ENCODE peak calls at places on chromosomes 7 and 10, in ten cellular contexts. One of them, this sample, is unnamed.

GRCh38 chr7:111920329-111920728 is 285.9 kb downstream of the DOCK4 start:
- DNase-seq in NCI-H774: no peak
- DNase-seq in T-helper 22 cell: no peak
- DNase-seq in Caki2: no peak
- DNase-seq in NCI-H1694: no peak
- DNase-seq in iris pigment epithelial cell: no peak
- DNase-seq in AML-193: no peak
- DNase-seq in neuronal stem cell: no peak
- DNase-seq in skeletal muscle cell: no peak
- DNase-seq in transverse colon: no peak
- DNase-seq in this sample: peak

GRCh38 chr10:6458814-6459213 is 121.3 kb downstream of the PRKCQ start:
- DNase-seq in NCI-H774: no peak
- DNase-seq in T-helper 22 cell: no peak
- DNase-seq in Caki2: no peak
- DNase-seq in NCI-H1694: no peak
- DNase-seq in iris pigment epithelial cell: no peak
- DNase-seq in AML-193: no peak
- DNase-seq in neuronal stem cell: no peak
- DNase-seq in skeletal muscle cell: no peak
- DNase-seq in transverse colon: no peak
- DNase-seq in this sample: no peak

GRCh38 chr7:126698446-126698845 is 554.3 kb downstream of the GRM8 start:
- DNase-seq in NCI-H774: no peak
- DNase-seq in T-helper 22 cell: no peak
- DNase-seq in Caki2: no peak
- DNase-seq in NCI-H1694: no peak
- DNase-seq in iris pigment epithelial cell: no peak
- DNase-seq in AML-193: no peak
- DNase-seq in neuronal stem cell: no peak
- DNase-seq in skeletal muscle cell: no peak
- DNase-seq in transverse colon: no peak
- DNase-seq in this sample: no peak

GRCh38 chr10:12579954-12580858 is 230.9 kb downstream of the CAMK1D start:
- DNase-seq in NCI-H774: peak
- DNase-seq in T-helper 22 cell: no peak
- DNase-seq in Caki2: peak
- DNase-seq in NCI-H1694: no peak
- DNase-seq in iris pigment epithelial cell: no peak
- DNase-seq in AML-193: no peak
- DNase-seq in neuronal stem cell: no peak
- DNase-seq in skeletal muscle cell: no peak
- DNase-seq in transverse colon: no peak
- DNase-seq in this sample: no peak

GRCh38 chr7:151897951-151898686 is 21.2 kb upstream of the PRKAG2 start:
- DNase-seq in NCI-H774: no peak
- DNase-seq in T-helper 22 cell: no peak
- DNase-seq in Caki2: no peak
- DNase-seq in NCI-H1694: no peak
- DNase-seq in iris pigment epithelial cell: no peak
- DNase-seq in AML-193: no peak
- DNase-seq in neuronal stem cell: no peak
- DNase-seq in skeletal muscle cell: no peak
- DNase-seq in transverse colon: no peak
- DNase-seq in this sample: no peak

GRCh38 chr10:5971315-5971832 is 6.0 kb downstream of the IL15RA start:
- DNase-seq in NCI-H774: no peak
- DNase-seq in T-helper 22 cell: no peak
- DNase-seq in Caki2: no peak
- DNase-seq in NCI-H1694: no peak
- DNase-seq in iris pigment epithelial cell: peak
- DNase-seq in AML-193: no peak
- DNase-seq in neuronal stem cell: no peak
- DNase-seq in skeletal muscle cell: no peak
- DNase-seq in transverse colon: peak
- DNase-seq in this sample: no peak

GRCh38 chr10:49645417-49646255 is 31.8 kb downstream of the CHAT start:
- DNase-seq in NCI-H774: no peak
- DNase-seq in T-helper 22 cell: no peak
- DNase-seq in Caki2: no peak
- DNase-seq in NCI-H1694: no peak
- DNase-seq in iris pigment epithelial cell: no peak
- DNase-seq in AML-193: peak
- DNase-seq in neuronal stem cell: no peak
- DNase-seq in skeletal muscle cell: no peak
- DNase-seq in transverse colon: no peak
- DNase-seq in this sample: no peak

GRCh38 chr10:52004342-52004949 is 305.1 kb upstream of the CSTF2T start:
- DNase-seq in NCI-H774: no peak
- DNase-seq in T-helper 22 cell: no peak
- DNase-seq in Caki2: peak
- DNase-seq in NCI-H1694: peak
- DNase-seq in iris pigment epithelial cell: peak
- DNase-seq in AML-193: no peak
- DNase-seq in neuronal stem cell: peak
- DNase-seq in skeletal muscle cell: no peak
- DNase-seq in transverse colon: no peak
- DNase-seq in this sample: peak

GRCh38 chr7:145497911-145498525 is 618.6 kb upstream of the CNTNAP2 start:
- DNase-seq in NCI-H774: no peak
- DNase-seq in T-helper 22 cell: no peak
- DNase-seq in Caki2: no peak
- DNase-seq in NCI-H1694: no peak
- DNase-seq in iris pigment epithelial cell: peak
- DNase-seq in AML-193: no peak
- DNase-seq in neuronal stem cell: no peak
- DNase-seq in skeletal muscle cell: no peak
- DNase-seq in transverse colon: no peak
- DNase-seq in this sample: no peak

GRCh38 chr10:29860159-29860558 is 199.2 kb downstream of the JCAD start:
- DNase-seq in NCI-H774: no peak
- DNase-seq in T-helper 22 cell: no peak
- DNase-seq in Caki2: no peak
- DNase-seq in NCI-H1694: no peak
- DNase-seq in iris pigment epithelial cell: peak
- DNase-seq in AML-193: no peak
- DNase-seq in neuronal stem cell: no peak
- DNase-seq in skeletal muscle cell: no peak
- DNase-seq in transverse colon: no peak
- DNase-seq in this sample: no peak

GRCh38 chr7:151727579-151728285 is 149.2 kb downstream of the PRKAG2 start:
- DNase-seq in NCI-H774: no peak
- DNase-seq in T-helper 22 cell: no peak
- DNase-seq in Caki2: peak
- DNase-seq in NCI-H1694: no peak
- DNase-seq in iris pigment epithelial cell: peak
- DNase-seq in AML-193: peak
- DNase-seq in neuronal stem cell: no peak
- DNase-seq in skeletal muscle cell: peak
- DNase-seq in transverse colon: peak
- DNase-seq in this sample: no peak

GRCh38 chr10:22333167-22333566 is 12.1 kb upstream of the SPAG6 start:
- DNase-seq in NCI-H774: no peak
- DNase-seq in T-helper 22 cell: no peak
- DNase-seq in Caki2: no peak
- DNase-seq in NCI-H1694: no peak
- DNase-seq in iris pigment epithelial cell: no peak
- DNase-seq in AML-193: no peak
- DNase-seq in neuronal stem cell: peak
- DNase-seq in skeletal muscle cell: no peak
- DNase-seq in transverse colon: no peak
- DNase-seq in this sample: no peak

GRCh38 chr10:6423004-6423403 is 157.1 kb downstream of the PRKCQ start:
- DNase-seq in NCI-H774: no peak
- DNase-seq in T-helper 22 cell: no peak
- DNase-seq in Caki2: no peak
- DNase-seq in NCI-H1694: no peak
- DNase-seq in iris pigment epithelial cell: peak
- DNase-seq in AML-193: no peak
- DNase-seq in neuronal stem cell: no peak
- DNase-seq in skeletal muscle cell: no peak
- DNase-seq in transverse colon: no peak
- DNase-seq in this sample: no peak

GRCh38 chr10:93469454-93469853 is 12.7 kb downstream of the MYOF start:
- DNase-seq in NCI-H774: no peak
- DNase-seq in T-helper 22 cell: no peak
- DNase-seq in Caki2: no peak
- DNase-seq in NCI-H1694: no peak
- DNase-seq in iris pigment epithelial cell: no peak
- DNase-seq in AML-193: no peak
- DNase-seq in neuronal stem cell: no peak
- DNase-seq in skeletal muscle cell: no peak
- DNase-seq in transverse colon: no peak
- DNase-seq in this sample: no peak

GRCh38 chr10:97869091-97870042 is 19.7 kb downstream of the GOLGA7B start:
- DNase-seq in NCI-H774: peak
- DNase-seq in T-helper 22 cell: peak
- DNase-seq in Caki2: peak
- DNase-seq in NCI-H1694: peak
- DNase-seq in iris pigment epithelial cell: peak
- DNase-seq in AML-193: peak
- DNase-seq in neuronal stem cell: peak
- DNase-seq in skeletal muscle cell: peak
- DNase-seq in transverse colon: peak
- DNase-seq in this sample: peak

GRCh38 chr7:27103489-27104226 is 1.2 kb upstream of the HOXA2 start:
- DNase-seq in NCI-H774: no peak
- DNase-seq in T-helper 22 cell: no peak
- DNase-seq in Caki2: no peak
- DNase-seq in NCI-H1694: no peak
- DNase-seq in iris pigment epithelial cell: no peak
- DNase-seq in AML-193: no peak
- DNase-seq in neuronal stem cell: no peak
- DNase-seq in skeletal muscle cell: no peak
- DNase-seq in transverse colon: peak
- DNase-seq in this sample: no peak